ENCODE peak calls at places on chromosomes 11 and 22, in four cellular contexts. S, G, J and M are unnamed samples.

GRCh38 chr22:37843746-37844089 is 416 bp downstream of the ANKRD54 start:
- DNase-seq in G (peak), J (no peak), S (no peak), M (no peak)

GRCh38 chr11:2704356-2704755 is 4.6 kb upstream of the KCNQ1OT1 start:
- DNase-seq in J (no peak), S (no peak), G (no peak), M (no peak)

GRCh38 chr22:17838180-17838865 is 64.1 kb upstream of the BID start:
- DNase-seq in G (no peak), S (no peak), J (no peak), M (peak)

GRCh38 chr11:128463386-128463829 is 124.0 kb downstream of the ETS1 start:
- DNase-seq in J (no peak), S (peak), G (peak), M (peak)

GRCh38 chr11:94027210-94027609 is 6.1 kb downstream of the HEPHL1 start:
- DNase-seq in J (no peak), S (no peak), G (no peak), M (no peak)

GRCh38 chr11:128239224-128239790 is 348.1 kb downstream of the ETS1 start:
- DNase-seq in S (no peak), J (no peak), G (no peak), M (no peak)

GRCh38 chr11:65132988-65133700 is 1.2 kb downstream of the SYVN1 start:
- DNase-seq in G (peak), S (no peak), J (no peak), M (peak)

GRCh38 chr22:38973289-38974169 is 8.6 kb upstream of the APOBEC3B start:
- DNase-seq in G (peak), S (peak), J (no peak), M (peak)

GRCh38 chr11:57638005-57638760 is 11.5 kb downstream of the YPEL4 start:
- DNase-seq in G (peak), J (no peak), S (peak), M (peak)

GRCh38 chr22:28024422-28024888 is 105.4 kb upstream of the PITPNB start:
- DNase-seq in S (no peak), G (no peak), J (no peak), M (no peak)

GRCh38 chr11:62854825-62855570 is 15.6 kb upstream of the WDR74 start:
- DNase-seq in S (peak), G (no peak), J (no peak), M (no peak)

GRCh38 chr11:62851807-62852522 is 12.6 kb upstream of the WDR74 start:
- DNase-seq in S (no peak), J (no peak), G (no peak), M (no peak)

GRCh38 chr11:62854013-62854824 is 14.8 kb upstream of the WDR74 start:
- DNase-seq in J (no peak), G (no peak), S (no peak), M (no peak)

GRCh38 chr11:62852523-62853188 is 13.3 kb upstream of the WDR74 start:
- DNase-seq in G (no peak), J (no peak), S (no peak), M (no peak)

DNA sequence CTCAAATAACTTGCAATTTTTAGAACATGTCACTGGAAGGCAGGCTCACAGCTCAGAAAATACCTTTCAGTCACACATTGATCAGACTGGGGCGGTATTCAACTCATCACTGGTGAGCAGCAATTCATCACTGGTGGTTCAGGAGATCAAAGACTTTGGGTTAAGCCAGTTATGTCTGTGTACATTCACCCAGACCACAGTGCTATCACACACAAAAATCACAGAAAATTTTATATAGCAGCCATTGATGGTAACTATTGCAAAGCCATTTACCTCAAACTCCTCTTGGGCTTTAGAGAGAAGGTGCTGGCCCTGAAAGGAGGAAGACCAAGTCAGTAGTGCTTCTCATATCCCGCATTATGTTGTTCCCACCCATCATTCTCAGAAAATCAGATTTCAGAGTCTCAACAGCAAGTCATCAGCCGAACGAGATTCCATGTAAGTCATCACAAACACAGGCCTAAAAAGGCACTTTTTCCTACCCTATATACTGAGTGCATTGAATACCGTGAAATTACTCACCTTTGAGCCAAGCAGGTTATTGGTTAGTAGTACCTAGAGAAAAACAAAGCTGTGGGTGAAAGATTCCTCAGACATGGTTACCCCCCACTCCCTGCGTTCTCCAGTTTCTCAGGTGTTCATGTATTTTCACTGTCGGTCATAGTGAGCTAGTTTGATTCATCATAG is 14.0 kb upstream of the WDR74 start:
- DNase-seq in J (no peak), G (no peak), S (no peak), M (no peak)
- H3K4me3 ChIP-seq in J (no peak), G (peak), S (peak), M (peak)

DNA sequence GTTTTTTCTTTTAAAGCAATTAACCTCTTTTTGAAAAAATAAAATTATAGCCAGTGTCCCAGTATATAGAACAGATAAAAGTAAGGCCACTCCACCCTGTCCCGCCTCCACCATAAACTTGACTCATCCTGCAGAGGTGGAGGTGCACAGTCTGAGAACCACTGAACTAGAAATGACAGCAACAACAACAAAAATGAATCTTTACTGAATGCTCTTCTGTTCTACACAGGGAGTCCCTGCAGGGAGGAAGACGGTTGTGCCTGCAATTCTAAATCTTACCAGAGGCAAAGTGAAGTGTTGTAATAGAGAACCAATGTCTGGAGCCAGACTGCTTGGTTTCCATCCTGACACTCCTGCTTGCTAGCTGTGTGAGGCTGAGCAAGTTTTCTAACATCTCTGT is 162.3 kb downstream of the FBXO7 start:
- DNase-seq in G (no peak), J (no peak), S (no peak), M (peak)
- TF ChIP-seq CTCF in G (no peak), J (no peak), S (no peak), M (no peak)

GRCh38 chr22:18970948-18971315 is 34.8 kb upstream of the PRODH start:
- DNase-seq in G (no peak), S (no peak), J (no peak), M (no peak)
- H3K4me3 ChIP-seq in G (peak), S (no peak), J (peak), M (peak)

GRCh38 chr11:77093987-77094840 is 8.4 kb upstream of the OMP start:
- DNase-seq in S (peak), G (no peak), J (no peak), M (no peak)

GRCh38 chr11:77095551-77096490 is 6.8 kb upstream of the OMP start:
- DNase-seq in S (no peak), J (no peak), G (no peak), M (no peak)

GRCh38 chr11:77093056-77093891 is 9.4 kb upstream of the OMP start:
- DNase-seq in J (no peak), G (no peak), S (no peak), M (no peak)

GRCh38 chr11:77096591-77097019 is 6.0 kb upstream of the OMP start:
- DNase-seq in J (no peak), S (no peak), G (no peak), M (no peak)

GRCh38 chr11:77094841-77095365 is 7.7 kb upstream of the OMP start:
- DNase-seq in G (no peak), S (no peak), J (no peak), M (no peak)
- TF ChIP-seq CTCF in G (no peak), S (no peak), J (no peak), M (no peak)

GRCh38 chr11:78203184-78203583 is 14.5 kb downstream of the USP35 start:
- DNase-seq in S (no peak), G (no peak), J (no peak), M (no peak)
- H3K4me3 ChIP-seq in S (no peak), G (no peak), J (no peak), M (no peak)

DNA sequence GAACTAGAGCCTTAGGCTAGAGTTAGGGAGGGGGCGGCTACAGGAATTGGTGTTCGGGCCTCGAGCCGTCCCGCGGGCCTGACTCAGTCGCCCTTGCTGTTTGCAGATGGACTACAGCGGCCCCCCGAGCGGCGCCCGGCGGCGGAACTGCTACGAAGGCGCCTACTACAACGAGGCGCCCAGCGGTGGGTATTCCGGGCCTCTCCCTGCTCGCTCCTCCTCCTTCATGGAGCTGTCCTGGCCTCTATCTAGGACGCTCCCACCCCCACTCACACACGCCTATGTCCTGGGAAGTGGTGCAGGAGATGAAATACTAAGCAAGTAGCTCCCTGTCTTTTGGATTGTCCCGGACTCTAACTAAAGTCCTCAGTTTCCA is 1.4 kb downstream of the MYOD1 start:
- DNase-seq in G (no peak), J (no peak), S (no peak), M (no peak)
- TF ChIP-seq CTCF in G (no peak), J (no peak), S (no peak), M (no peak)

GRCh38 chr11:13276454-13276851 is 1.1 kb upstream of the BMAL1 start:
- DNase-seq in G (no peak), J (no peak), S (no peak), M (no peak)
- H3K4me3 ChIP-seq in G (peak), J (peak), S (peak), M (peak)